ENCODE peak calls at places on chromosomes 1 and 21, in five cellular contexts. G is neural crest cell, L is AG04449, K is GM12865, F is RWPE2. H is an unnamed sample.

GRCh38 chr1:220271706-220272046 is 577 bp downstream of the RAB3GAP2 start:
- DNase-seq in K (peak), G (no peak), F (no peak), L (no peak), H (no peak)

GRCh38 chr1:240190881-240191385 is 99.2 kb downstream of the FMN2 start:
- DNase-seq in L (peak), K (peak), G (no peak), F (no peak), H (no peak)

GRCh38 chr1:159468321-159468720 is 28.8 kb downstream of the OR10J1 start:
- DNase-seq in L (no peak), K (no peak), G (no peak), F (no peak), H (no peak)

GRCh38 chr1:97427371-97427770 is 493.5 kb downstream of the DPYD start:
- DNase-seq in L (no peak), K (peak), G (no peak), F (no peak), H (no peak)

GRCh38 chr1:171948491-171948890 is 107.2 kb downstream of the DNM3 start:
- DNase-seq in G (no peak), L (peak), K (no peak), F (no peak), H (no peak)

GRCh38 chr1:219340796-219341195 is 167.1 kb downstream of the LYPLAL1 start:
- DNase-seq in L (peak), F (no peak), G (no peak), K (no peak), H (no peak)

GRCh38 chr1:43985984-43986595 is 5.3 kb upstream of the CCDC24 start:
- DNase-seq in L (no peak), K (no peak), F (no peak), G (no peak), H (no peak)

GRCh38 chr1:170071378-170071777 is 3.1 kb downstream of the KIFAP3 start:
- DNase-seq in L (no peak), K (peak), F (no peak), G (no peak), H (no peak)

GRCh38 chr1:113219377-113219776 is 146.4 kb downstream of the LRIG2 start:
- DNase-seq in K (no peak), G (no peak), L (no peak), F (no peak), H (peak)

GRCh38 chr1:44587796-44588460 is 86.4 kb downstream of the TMEM53 start:
- DNase-seq in L (no peak), F (no peak), G (no peak), K (no peak), H (no peak)

GRCh38 chr21:35423694-35424093 is 374.6 kb upstream of the RUNX1 start:
- DNase-seq in K (no peak), L (peak), G (no peak), F (no peak), H (no peak)

GRCh38 chr1:182917386-182917785 is 35.6 kb downstream of the SHCBP1L start:
- DNase-seq in K (no peak), L (no peak), G (no peak), F (no peak), H (no peak)

GRCh38 chr1:167288390-167289062 is 67.8 kb downstream of the POU2F1 start:
- DNase-seq in K (no peak), F (no peak), G (no peak), L (no peak), H (no peak)

GRCh38 chr1:72283204-72284083 is 1.1 kb upstream of the NEGR1 start:
- DNase-seq in L (no peak), K (peak), G (peak), F (peak), H (peak)

GRCh38 chr1:22837332-22837731 is 126.7 kb downstream of the EPHB2 start:
- DNase-seq in G (no peak), L (no peak), F (no peak), K (no peak), H (no peak)

GRCh38 chr21:15967661-15968060 is 237.9 kb downstream of the USP25 start:
- DNase-seq in L (no peak), K (no peak), G (no peak), F (no peak), H (no peak)

GRCh38 chr1:215970406-215970805 is 403.3 kb downstream of the KCTD3 start:
- DNase-seq in G (no peak), L (no peak), F (no peak), K (no peak), H (no peak)

GRCh38 chr1:72705921-72706320 is 423.6 kb upstream of the NEGR1 start:
- DNase-seq in K (no peak), G (no peak), F (no peak), L (no peak), H (no peak)

GRCh38 chr1:89995595-89996397 is 886 bp downstream of the ZNF326 start:
- DNase-seq in L (no peak), K (no peak), G (no peak), F (no peak), H (no peak)

GRCh38 chr1:65687435-65688214 is 105.1 kb upstream of the PDE4B start:
- DNase-seq in L (no peak), G (peak), F (no peak), K (peak), H (peak)

GRCh38 chr1:212975607-212975918 is 25.2 kb downstream of the VASH2 start:
- DNase-seq in L (no peak), K (no peak), F (no peak), G (no peak), H (no peak)

GRCh38 chr1:235902638-235903542 is 36.2 kb upstream of the LYST start:
- DNase-seq in K (no peak), G (no peak), L (no peak), F (no peak), H (no peak)

GRCh38 chr21:41952568-41953248 is 1.1 kb downstream of the C2CD2 start:
- DNase-seq in L (no peak), G (no peak), F (no peak), K (no peak), H (peak)

GRCh38 chr1:245791410-245792312 is 636.9 kb downstream of the KIF26B start:
- DNase-seq in L (no peak), G (no peak), F (no peak), K (no peak), H (no peak)

GRCh38 chr1:181479137-181479745 is 4.1 kb upstream of the CACNA1E start:
- DNase-seq in F (no peak), G (peak), K (peak), L (peak), H (peak)

GRCh38 chr1:88943221-88943620 is 49.2 kb downstream of the KYAT3 start:
- DNase-seq in F (no peak), G (no peak), K (no peak), L (no peak), H (no peak)

GRCh38 chr1:14149431-14149830 is 449.1 kb upstream of the KAZN start:
- DNase-seq in K (no peak), F (no peak), G (no peak), L (no peak), H (no peak)

GRCh38 chr1:151893176-151893924 is 16.0 kb downstream of the THEM4 start:
- DNase-seq in F (no peak), G (no peak), K (no peak), L (no peak), H (no peak)

GRCh38 chr21:16908087-16908486 is 604.8 kb upstream of the CXADR start:
- DNase-seq in F (no peak), K (no peak), G (no peak), L (no peak), H (no peak)

GRCh38 chr1:19737413-19737812 is 62.3 kb downstream of the TMCO4 start:
- DNase-seq in L (no peak), F (no peak), G (no peak), K (no peak), H (peak)

DNA sequence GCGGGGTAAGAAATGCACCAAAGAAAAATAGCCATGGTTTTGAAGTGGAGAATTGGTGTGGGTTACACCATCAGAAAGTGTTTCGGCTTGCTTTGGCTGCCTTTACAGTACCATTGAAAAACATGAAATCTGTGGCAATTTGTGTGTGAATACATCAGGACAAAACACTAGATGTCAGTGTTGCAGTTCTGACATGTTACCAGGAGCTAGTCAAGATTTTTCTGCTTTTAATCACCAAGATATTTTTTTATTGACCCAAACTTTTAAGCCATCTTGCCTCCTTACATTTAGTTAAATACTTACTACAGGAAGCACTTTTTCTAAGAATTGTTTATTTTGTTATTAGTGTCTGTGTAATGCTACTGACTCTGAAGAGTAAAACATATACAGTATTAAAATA is 14.3 kb downstream of the RRP15 start:
- DNase-seq in L (peak), F (no peak), K (peak), G (no peak), H (no peak)
- TF ChIP-seq CTCF in L (peak), F (peak), K (peak), G (peak), H (peak)

GRCh38 chr1:91884459-91885290 is 1.3 kb downstream of the TGFBR3 start:
- DNase-seq in K (peak), F (no peak), L (no peak), G (peak), H (peak)

GRCh38 chr1:91883470-91883869 is 2.5 kb downstream of the TGFBR3 start:
- DNase-seq in L (no peak), K (peak), F (no peak), G (no peak), H (no peak)

GRCh38 chr1:91885331-91885715 is 628 bp downstream of the TGFBR3 start:
- DNase-seq in G (no peak), L (no peak), F (no peak), K (peak), H (peak)

GRCh38 chr1:91889717-91890459 is 3.9 kb upstream of the TGFBR3 start:
- DNase-seq in K (no peak), L (no peak), F (no peak), G (no peak), H (no peak)

GRCh38 chr1:91885716-91886506 is at the start of gene TGFBR3:
- DNase-seq in K (peak), L (no peak), F (peak), G (peak), H (peak)
- TF ChIP-seq CTCF in K (peak), L (peak), F (peak), G (peak), H (peak)

DNA sequence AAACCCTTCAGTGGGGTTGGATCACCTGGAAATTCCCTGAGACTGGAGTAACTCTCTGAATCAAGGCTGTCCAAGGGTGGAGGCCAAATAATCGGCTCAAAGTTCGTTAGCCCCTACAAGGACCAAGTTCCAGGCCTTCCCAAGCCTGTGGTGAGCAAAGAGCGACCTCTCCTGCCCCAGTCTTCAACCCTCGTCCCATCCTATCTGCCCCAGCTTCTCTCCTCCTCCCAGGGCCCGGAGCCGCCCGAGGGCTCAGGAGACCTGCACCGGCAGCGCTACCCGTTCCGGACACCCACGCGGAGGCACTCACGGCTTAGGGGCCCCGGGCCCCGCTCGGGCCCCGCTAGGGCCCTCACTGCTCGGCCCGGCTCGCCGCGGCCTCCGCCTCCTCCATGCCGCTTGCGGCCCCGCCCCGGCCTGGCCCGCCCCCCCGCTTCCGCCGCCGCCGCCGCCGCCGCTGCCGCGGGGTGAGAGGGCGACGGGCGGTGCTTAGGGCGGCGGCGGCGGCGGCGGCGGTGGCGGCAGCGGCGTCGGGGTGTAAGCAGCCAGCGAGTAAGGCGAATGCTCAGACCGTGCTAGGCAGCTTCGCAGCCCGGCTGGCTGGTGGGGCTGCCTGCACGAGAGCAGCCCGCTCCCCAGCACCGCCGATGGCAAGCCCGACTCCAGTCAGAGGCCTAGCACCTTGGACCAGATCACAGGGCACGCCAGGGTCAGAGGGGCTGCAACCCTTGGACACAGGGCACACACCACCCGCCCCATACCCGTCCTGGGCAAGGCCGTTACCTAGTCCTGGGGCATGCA is at the start of gene POMGNT1:
- DNase-seq in L (no peak), G (peak), F (no peak), K (peak), H (peak)
- TF ChIP-seq CTCF in L (peak), G (no peak), F (peak), K (no peak), H (peak)

GRCh38 chr1:10561955-10562354 is 87.2 kb downstream of the PEX14 start:
- DNase-seq in F (no peak), G (no peak), K (no peak), L (no peak), H (peak)
- TF ChIP-seq CTCF in F (peak), G (peak), K (no peak), L (no peak), H (peak)

H was measured in WERI-Rb-1.